ENCODE peak calls at places on chromosomes 5 and 9, in six cellular contexts. R is fibroblast of lung, A is esophagus squamous epithelium, S is HFFc6, D is endodermal cell, N is hepatocyte. H is an unnamed sample.

GRCh38 chr5:58929726-58930125 is 346.9 kb downstream of the RAB3C start:
- DNase-seq in R (no peak), A (no peak), S (no peak), D (no peak), N (no peak), H (no peak)

GRCh38 chr9:136784997-136785361 is 6.2 kb upstream of the TMEM141 start:
- DNase-seq in R (no peak), A (no peak), S (no peak), D (no peak), N (peak; percentile 72), H (no peak)

GRCh38 chr9:121626012-121626411 is 25.4 kb upstream of the DAB2IP start:
- DNase-seq in R (no peak), A (no peak), S (no peak), D (no peak), N (no peak), H (no peak)

GRCh38 chr9:136820947-136821332 is 13.2 kb downstream of the RABL6 start:
- DNase-seq in R (peak; percentile 30), A (no peak), S (no peak), D (peak; percentile 71), N (no peak), H (peak; percentile 51)

GRCh38 chr5:161925960-161926359 is 78.0 kb downstream of the GABRA1 start:
- DNase-seq in R (no peak), A (no peak), S (no peak), D (peak; percentile 48), N (no peak), H (no peak)

GRCh38 chr5:91383956-91384300 is 811 bp upstream of the ARRDC3 start:
- DNase-seq in R (no peak), A (no peak), S (no peak), D (peak; percentile 74), N (peak; percentile 39), H (peak; percentile 70)

GRCh38 chr5:84383816-84384603 is 670 bp downstream of the EDIL3 start:
- DNase-seq in R (peak; percentile 53), A (no peak), S (no peak), D (peak; percentile 91), N (peak; percentile 52), H (peak; percentile 45)

GRCh38 chr9:115262477-115262876 is 144.5 kb upstream of the TNC start:
- DNase-seq in R (peak; percentile 62), A (no peak), S (peak; percentile 93), D (no peak), N (peak; percentile 77), H (no peak)

GRCh38 chr5:56760723-56761122 is 54.6 kb upstream of the MAP3K1 start:
- DNase-seq in R (no peak), A (no peak), S (no peak), D (no peak), N (no peak), H (peak; percentile 50)

GRCh38 chr5:181173420-181174342 is 26.3 kb downstream of the OR2V2 start:
- DNase-seq in R (no peak), A (no peak), S (peak; percentile 77), D (peak; percentile 95), N (peak; percentile 52), H (peak; percentile 43)

GRCh38 chr5:83471405-83472212 is at the start of gene VCAN:
- DNase-seq in R (peak; percentile 90), A (no peak), S (peak; percentile 36), D (peak; percentile 90), N (peak; percentile 84), H (no peak)

GRCh38 chr5:1172670-1173404 is 28.6 kb upstream of the SLC6A19 start:
- DNase-seq in R (no peak), A (no peak), S (no peak), D (no peak), N (no peak), H (no peak)

GRCh38 chr9:17165734-17166133 is 30.9 kb downstream of the CNTLN start:
- DNase-seq in R (no peak), A (no peak), S (no peak), D (no peak), N (no peak), H (no peak)

GRCh38 chr5:163607256-163607655 is 101.8 kb downstream of the MAT2B start:
- DNase-seq in R (no peak), A (no peak), S (no peak), D (no peak), N (no peak), H (no peak)

GRCh38 chr5:75091597-75091996 is 39.2 kb upstream of the GCNT4 start:
- DNase-seq in R (no peak), A (no peak), S (peak; percentile 17), D (no peak), N (no peak), H (no peak)

GRCh38 chr9:22813520-22813919 is 366.9 kb downstream of the DMRTA1 start:
- DNase-seq in R (peak; percentile 37), A (no peak), S (peak; percentile 48), D (no peak), N (peak; percentile 55), H (peak; percentile 37)

GRCh38 chr5:112862085-112862484 is 998 bp downstream of the SRP19 start:
- DNase-seq in R (no peak), A (no peak), S (no peak), D (peak; percentile 72), N (no peak), H (peak; percentile 7)

GRCh38 chr5:163548649-163549048 is 43.2 kb downstream of the MAT2B start:
- DNase-seq in R (no peak), A (no peak), S (no peak), D (no peak), N (no peak), H (no peak)

GRCh38 chr9:96495341-96495740 is 45.4 kb downstream of the HABP4 start:
- DNase-seq in R (peak; percentile 91), A (no peak), S (peak; percentile 71), D (no peak), N (no peak), H (no peak)

GRCh38 chr5:6773342-6774035 is 60.3 kb downstream of the TENT4A start:
- DNase-seq in R (no peak), A (no peak), S (no peak), D (no peak), N (no peak), H (no peak)

GRCh38 chr9:18982246-18982589 is 50.8 kb downstream of the SAXO1 start:
- DNase-seq in R (no peak), A (no peak), S (no peak), D (no peak), N (no peak), H (no peak)

GRCh38 chr9:106038266-106039001 is 344.1 kb downstream of the TMEM38B start:
- DNase-seq in R (no peak), A (no peak), S (no peak), D (no peak), N (no peak), H (no peak)

GRCh38 chr5:131879705-131880104 is 65.8 kb downstream of the MEIKIN start:
- DNase-seq in R (no peak), A (no peak), S (no peak), D (no peak), N (no peak), H (no peak)

GRCh38 chr5:131877873-131878272 is 67.6 kb downstream of the MEIKIN start:
- DNase-seq in R (no peak), A (no peak), S (no peak), D (no peak), N (no peak), H (no peak)
- TF ChIP-seq CTCF in R (no peak), A (no peak), S (no peak), D (peak; percentile 43), N (no peak), H (no peak)

GRCh38 chr5:123754167-123754840 is 242.3 kb downstream of the CSNK1G3 start:
- DNase-seq in R (peak; percentile 24), A (no peak), S (peak; percentile 16), D (no peak), N (no peak), H (no peak)
- TF ChIP-seq CTCF in R (no peak), A (no peak), S (no peak), D (no peak), N (no peak), H (no peak)

GRCh38 chr9:97895695-97896332 is 26.5 kb downstream of the TRMO start:
- DNase-seq in R (no peak), A (no peak), S (peak; percentile 53), D (peak; percentile 87), N (no peak), H (no peak)
- TF ChIP-seq CTCF in R (peak; percentile 5), A (no peak), S (peak; percentile 64), D (peak; percentile 65), N (no peak), H (no peak)

GRCh38 chr5:171610053-171610452 is 175.6 kb upstream of the SMIM23 start:
- DNase-seq in R (no peak), A (no peak), S (no peak), D (peak; percentile 5), N (no peak), H (no peak)

GRCh38 chr5:171610686-171611085 is 174.9 kb upstream of the SMIM23 start:
- DNase-seq in R (no peak), A (no peak), S (no peak), D (peak; percentile 9), N (no peak), H (no peak)

GRCh38 chr5:171607863-171608262 is 177.8 kb upstream of the SMIM23 start:
- DNase-seq in R (no peak), A (no peak), S (no peak), D (no peak), N (no peak), H (no peak)

GRCh38 chr5:171604195-171604594 is 181.4 kb upstream of the SMIM23 start:
- DNase-seq in R (no peak), A (no peak), S (no peak), D (no peak), N (no peak), H (no peak)

DNA sequence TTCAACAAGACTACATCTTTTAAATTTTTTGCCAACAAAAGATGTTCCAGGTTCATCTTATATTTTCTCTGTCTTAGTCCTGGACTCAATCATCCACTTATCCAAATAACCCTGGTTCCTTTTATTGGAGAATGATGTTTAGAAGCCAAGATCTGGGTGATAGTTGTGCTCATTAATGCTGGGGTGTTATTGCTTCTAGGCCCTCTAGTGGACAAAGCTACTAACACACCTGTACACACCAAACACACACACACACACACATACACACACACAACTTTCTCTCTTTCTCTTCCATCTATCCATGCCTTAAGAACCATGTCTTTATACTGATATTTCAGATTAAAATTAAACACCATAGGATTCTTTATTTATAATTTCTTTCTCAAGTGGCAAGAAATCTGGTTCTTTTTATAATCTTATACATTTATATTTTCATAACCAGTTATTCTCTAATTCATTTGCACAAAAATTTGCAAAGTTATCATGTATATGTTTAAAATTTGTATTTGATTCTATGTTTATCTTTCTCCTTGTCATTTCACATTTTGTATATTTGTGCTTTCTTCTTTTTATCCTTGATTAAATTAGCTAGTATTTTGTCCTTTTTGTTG is 179.1 kb upstream of the SMIM23 start:
- DNase-seq in R (no peak), A (no peak), S (no peak), D (no peak), N (no peak), H (no peak)
- TF ChIP-seq CTCF in R (peak; percentile 52), A (no peak), S (peak; percentile 73), D (peak; percentile 70), N (peak; percentile 17), H (peak; percentile 34)

H was measured in endothelial cell of umbilical vein.